ENCODE peak calls at places on chromosomes 2 and 18, in ten cellular contexts. One of them, this sample, is unnamed.

GRCh38 chr2:159613515-159614336 is 2.6 kb downstream of the BAZ2B start:
- DNase-seq in CD8-positive, alpha-beta T cell: no peak
- DNase-seq in lung: no peak
- DNase-seq in ovary: no peak
- DNase-seq in BJ: no peak
- DNase-seq in pancreas: no peak
- DNase-seq in mesendoderm: no peak
- DNase-seq in stomach: no peak
- DNase-seq in psoas muscle: no peak
- DNase-seq in sigmoid colon: no peak
- DNase-seq in this sample: no peak

GRCh38 chr2:14557921-14558320 is 74.6 kb upstream of the LRATD1 start:
- DNase-seq in sigmoid colon: no peak
- DNase-seq in mesendoderm: no peak
- DNase-seq in stomach: no peak
- DNase-seq in BJ: no peak
- DNase-seq in CD8-positive, alpha-beta T cell: no peak
- DNase-seq in pancreas: no peak
- DNase-seq in lung: no peak
- DNase-seq in ovary: no peak
- DNase-seq in psoas muscle: no peak
- DNase-seq in this sample: no peak

GRCh38 chr2:150424361-150424760 is 63.1 kb downstream of the RND3 start:
- DNase-seq in mesendoderm: peak; percentile 15
- DNase-seq in stomach: no peak
- DNase-seq in lung: no peak
- DNase-seq in pancreas: no peak
- DNase-seq in ovary: no peak
- DNase-seq in BJ: no peak
- DNase-seq in CD8-positive, alpha-beta T cell: no peak
- DNase-seq in sigmoid colon: no peak
- DNase-seq in psoas muscle: no peak
- DNase-seq in this sample: no peak

GRCh38 chr18:36075862-36076587 is 8.7 kb upstream of the RPRD1A start:
- DNase-seq in pancreas: no peak
- DNase-seq in ovary: no peak
- DNase-seq in mesendoderm: peak; percentile 23
- DNase-seq in psoas muscle: no peak
- DNase-seq in BJ: peak; percentile 69
- DNase-seq in sigmoid colon: no peak
- DNase-seq in CD8-positive, alpha-beta T cell: no peak
- DNase-seq in stomach: no peak
- DNase-seq in lung: no peak
- DNase-seq in this sample: no peak

GRCh38 chr18:35933982-35934381 is 38.5 kb upstream of the RMP24 start:
- DNase-seq in mesendoderm: peak; percentile 91
- DNase-seq in BJ: no peak
- DNase-seq in pancreas: no peak
- DNase-seq in sigmoid colon: no peak
- DNase-seq in stomach: no peak
- DNase-seq in psoas muscle: no peak
- DNase-seq in CD8-positive, alpha-beta T cell: no peak
- DNase-seq in ovary: no peak
- DNase-seq in lung: peak; percentile 5
- DNase-seq in this sample: no peak

GRCh38 chr2:72115361-72116080 is 32.1 kb downstream of the CYP26B1 start:
- DNase-seq in pancreas: no peak
- DNase-seq in BJ: peak; percentile 72
- DNase-seq in mesendoderm: peak; percentile 94
- DNase-seq in CD8-positive, alpha-beta T cell: no peak
- DNase-seq in psoas muscle: peak; percentile 70
- DNase-seq in sigmoid colon: peak; percentile 62
- DNase-seq in lung: peak; percentile 53
- DNase-seq in ovary: no peak
- DNase-seq in stomach: no peak
- DNase-seq in this sample: no peak

GRCh38 chr18:70553961-70554325 is 265.1 kb downstream of the SOCS6 start:
- DNase-seq in sigmoid colon: no peak
- DNase-seq in CD8-positive, alpha-beta T cell: no peak
- DNase-seq in lung: no peak
- DNase-seq in ovary: no peak
- DNase-seq in BJ: no peak
- DNase-seq in stomach: no peak
- DNase-seq in pancreas: no peak
- DNase-seq in mesendoderm: no peak
- DNase-seq in psoas muscle: no peak
- DNase-seq in this sample: peak; percentile 16

GRCh38 chr2:238838786-238839327 is 9.0 kb upstream of the TWIST2 start:
- DNase-seq in pancreas: no peak
- DNase-seq in CD8-positive, alpha-beta T cell: no peak
- DNase-seq in sigmoid colon: no peak
- DNase-seq in stomach: no peak
- DNase-seq in ovary: no peak
- DNase-seq in BJ: no peak
- DNase-seq in lung: no peak
- DNase-seq in mesendoderm: no peak
- DNase-seq in psoas muscle: no peak
- DNase-seq in this sample: no peak

GRCh38 chr2:185787530-185788145 is 49.0 kb downstream of the FSIP2 start:
- DNase-seq in mesendoderm: no peak
- DNase-seq in lung: no peak
- DNase-seq in psoas muscle: no peak
- DNase-seq in BJ: no peak
- DNase-seq in CD8-positive, alpha-beta T cell: no peak
- DNase-seq in pancreas: no peak
- DNase-seq in stomach: no peak
- DNase-seq in sigmoid colon: no peak
- DNase-seq in ovary: no peak
- DNase-seq in this sample: no peak

GRCh38 chr2:233350708-233351107 is 3.6 kb upstream of the DGKD start:
- DNase-seq in CD8-positive, alpha-beta T cell: peak; percentile 46
- DNase-seq in mesendoderm: peak; percentile 75
- DNase-seq in BJ: peak; percentile 79
- DNase-seq in lung: no peak
- DNase-seq in pancreas: no peak
- DNase-seq in psoas muscle: no peak
- DNase-seq in sigmoid colon: no peak
- DNase-seq in ovary: no peak
- DNase-seq in stomach: no peak
- DNase-seq in this sample: no peak

GRCh38 chr2:94874277-94874997 is 3.2 kb downstream of the TEKT4 start:
- DNase-seq in lung: peak; percentile 56
- DNase-seq in ovary: no peak
- DNase-seq in pancreas: peak; percentile 71
- DNase-seq in sigmoid colon: no peak
- DNase-seq in BJ: no peak
- DNase-seq in stomach: peak; percentile 56
- DNase-seq in psoas muscle: no peak
- DNase-seq in mesendoderm: peak; percentile 73
- DNase-seq in CD8-positive, alpha-beta T cell: peak; percentile 55
- DNase-seq in this sample: no peak

GRCh38 chr18:79337620-79338019 is 58.1 kb upstream of the NFATC1 start:
- DNase-seq in lung: no peak
- DNase-seq in pancreas: no peak
- DNase-seq in psoas muscle: no peak
- DNase-seq in mesendoderm: no peak
- DNase-seq in stomach: no peak
- DNase-seq in BJ: no peak
- DNase-seq in sigmoid colon: no peak
- DNase-seq in ovary: no peak
- DNase-seq in CD8-positive, alpha-beta T cell: no peak
- DNase-seq in this sample: no peak

GRCh38 chr2:239938651-239939486 is 86.3 kb downstream of the NDUFA10 start:
- DNase-seq in sigmoid colon: peak; percentile 56
- DNase-seq in pancreas: no peak
- DNase-seq in psoas muscle: no peak
- DNase-seq in stomach: peak; percentile 20
- DNase-seq in BJ: no peak
- DNase-seq in ovary: no peak
- DNase-seq in lung: no peak
- DNase-seq in CD8-positive, alpha-beta T cell: no peak
- DNase-seq in mesendoderm: no peak
- DNase-seq in this sample: no peak

GRCh38 chr18:45619062-45619825 is 4.0 kb downstream of the SLC14A2 start:
- DNase-seq in pancreas: no peak
- DNase-seq in CD8-positive, alpha-beta T cell: no peak
- DNase-seq in sigmoid colon: peak; percentile 76
- DNase-seq in lung: peak; percentile 39
- DNase-seq in mesendoderm: no peak
- DNase-seq in stomach: no peak
- DNase-seq in ovary: peak; percentile 35
- DNase-seq in psoas muscle: peak; percentile 58
- DNase-seq in BJ: no peak
- DNase-seq in this sample: no peak

GRCh38 chr2:238886453-238887094 is 38.7 kb downstream of the TWIST2 start:
- DNase-seq in stomach: no peak
- DNase-seq in psoas muscle: no peak
- DNase-seq in mesendoderm: no peak
- DNase-seq in ovary: no peak
- DNase-seq in sigmoid colon: peak; percentile 38
- DNase-seq in CD8-positive, alpha-beta T cell: no peak
- DNase-seq in BJ: no peak
- DNase-seq in pancreas: no peak
- DNase-seq in lung: no peak
- DNase-seq in this sample: no peak

GRCh38 chr18:51339866-51340265 is 142.4 kb upstream of the MEX3C start:
- DNase-seq in mesendoderm: no peak
- DNase-seq in psoas muscle: no peak
- DNase-seq in ovary: no peak
- DNase-seq in lung: no peak
- DNase-seq in CD8-positive, alpha-beta T cell: no peak
- DNase-seq in pancreas: no peak
- DNase-seq in BJ: no peak
- DNase-seq in sigmoid colon: no peak
- DNase-seq in stomach: no peak
- DNase-seq in this sample: no peak

GRCh38 chr18:51340332-51340731 is 142.9 kb upstream of the MEX3C start:
- DNase-seq in lung: no peak
- DNase-seq in stomach: no peak
- DNase-seq in psoas muscle: no peak
- DNase-seq in pancreas: no peak
- DNase-seq in mesendoderm: no peak
- DNase-seq in BJ: no peak
- DNase-seq in ovary: no peak
- DNase-seq in CD8-positive, alpha-beta T cell: no peak
- DNase-seq in sigmoid colon: no peak
- DNase-seq in this sample: no peak

GRCh38 chr18:51346404-51346803 is 148.9 kb upstream of the MEX3C start:
- DNase-seq in sigmoid colon: no peak
- DNase-seq in mesendoderm: no peak
- DNase-seq in BJ: no peak
- DNase-seq in psoas muscle: no peak
- DNase-seq in lung: no peak
- DNase-seq in stomach: no peak
- DNase-seq in ovary: no peak
- DNase-seq in pancreas: no peak
- DNase-seq in CD8-positive, alpha-beta T cell: no peak
- DNase-seq in this sample: no peak

GRCh38 chr18:51345848-51346391 is 148.4 kb upstream of the MEX3C start:
- DNase-seq in BJ: no peak
- DNase-seq in pancreas: no peak
- DNase-seq in psoas muscle: no peak
- DNase-seq in stomach: no peak
- DNase-seq in sigmoid colon: no peak
- DNase-seq in CD8-positive, alpha-beta T cell: no peak
- DNase-seq in mesendoderm: no peak
- DNase-seq in ovary: no peak
- DNase-seq in lung: no peak
- DNase-seq in this sample: no peak

GRCh38 chr18:51342815-51343214 is 145.3 kb upstream of the MEX3C start:
- DNase-seq in sigmoid colon: no peak
- DNase-seq in BJ: no peak
- DNase-seq in CD8-positive, alpha-beta T cell: no peak
- DNase-seq in lung: no peak
- DNase-seq in mesendoderm: no peak
- DNase-seq in ovary: no peak
- DNase-seq in psoas muscle: no peak
- DNase-seq in pancreas: no peak
- DNase-seq in stomach: no peak
- DNase-seq in this sample: no peak
- H3K36me3 ChIP-seq in sigmoid colon: no peaks in the 10 kb centered on the region
- H3K36me3 ChIP-seq in BJ: no peaks in the 10 kb centered on the region
- H3K36me3 ChIP-seq in CD8-positive, alpha-beta T cell: no peaks in the 10 kb centered on the region
- H3K36me3 ChIP-seq in lung: no peaks in the 10 kb centered on the region
- H3K36me3 ChIP-seq in mesendoderm: no peaks in the 10 kb centered on the region
- H3K36me3 ChIP-seq in ovary: no peaks in the 10 kb centered on the region
- H3K36me3 ChIP-seq in psoas muscle: no peaks in the 10 kb centered on the region
- H3K36me3 ChIP-seq in pancreas: no peaks in the 10 kb centered on the region
- H3K36me3 ChIP-seq in stomach: no peaks in the 10 kb centered on the region
- H3K36me3 ChIP-seq in this sample: no peaks in the 10 kb centered on the region

GRCh38 chr2:69509750-69510140 is 72.5 kb upstream of the NFU1 start:
- DNase-seq in ovary: no peak
- DNase-seq in psoas muscle: no peak
- DNase-seq in lung: no peak
- DNase-seq in CD8-positive, alpha-beta T cell: no peak
- DNase-seq in sigmoid colon: no peak
- DNase-seq in pancreas: no peak
- DNase-seq in stomach: no peak
- DNase-seq in mesendoderm: no peak
- DNase-seq in BJ: no peak
- DNase-seq in this sample: no peak
- H3K36me3 ChIP-seq in ovary: no peaks in the 10 kb centered on the region
- H3K36me3 ChIP-seq in psoas muscle: peaks cover 2% of the 10 kb centered on the region
- H3K36me3 ChIP-seq in lung: peaks cover 46% of the 10 kb centered on the region
- H3K36me3 ChIP-seq in CD8-positive, alpha-beta T cell: peaks cover 84% of the 10 kb centered on the region
- H3K36me3 ChIP-seq in sigmoid colon: peaks cover 34% of the 10 kb centered on the region
- H3K36me3 ChIP-seq in pancreas: peaks cover 43% of the 10 kb centered on the region
- H3K36me3 ChIP-seq in stomach: peaks cover 100% of the 10 kb centered on the region
- H3K36me3 ChIP-seq in mesendoderm: no peaks in the 10 kb centered on the region
- H3K36me3 ChIP-seq in BJ: peaks cover 16% of the 10 kb centered on the region
- H3K36me3 ChIP-seq in this sample: no peaks in the 10 kb centered on the region

DNA sequence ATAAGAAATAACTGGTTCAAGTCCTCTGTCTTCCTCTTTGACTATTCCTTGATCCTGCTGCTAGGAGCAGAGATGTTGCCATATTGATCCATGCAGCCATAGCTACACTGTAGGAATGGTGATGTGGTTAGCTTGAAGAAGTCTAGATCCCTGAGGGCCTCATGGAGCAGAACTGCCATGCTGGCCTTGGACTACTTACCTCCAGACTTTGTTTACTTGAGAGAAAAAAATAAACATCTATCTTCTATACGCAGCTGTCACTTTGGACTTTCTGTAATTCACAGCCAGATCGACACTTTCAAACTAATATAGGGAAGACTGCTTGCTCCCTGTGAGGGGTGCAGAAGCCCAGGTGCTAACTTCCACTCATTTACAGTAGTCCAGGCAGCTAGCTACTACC is 84.5 kb upstream of the NFU1 start:
- DNase-seq in sigmoid colon: no peak
- DNase-seq in pancreas: no peak
- DNase-seq in CD8-positive, alpha-beta T cell: no peak
- DNase-seq in stomach: no peak
- DNase-seq in psoas muscle: no peak
- DNase-seq in lung: no peak
- DNase-seq in BJ: no peak
- DNase-seq in mesendoderm: no peak
- DNase-seq in ovary: no peak
- DNase-seq in this sample: no peak
- H3K36me3 ChIP-seq in sigmoid colon: peaks cover 52% of the 10 kb centered on the region
- H3K36me3 ChIP-seq in pancreas: peaks cover 47% of the 10 kb centered on the region
- H3K36me3 ChIP-seq in CD8-positive, alpha-beta T cell: peaks cover 72% of the 10 kb centered on the region
- H3K36me3 ChIP-seq in stomach: peaks cover 100% of the 10 kb centered on the region
- H3K36me3 ChIP-seq in psoas muscle: peaks cover 4% of the 10 kb centered on the region
- H3K36me3 ChIP-seq in lung: peaks cover 63% of the 10 kb centered on the region
- H3K36me3 ChIP-seq in BJ: peaks cover 28% of the 10 kb centered on the region
- H3K36me3 ChIP-seq in mesendoderm: peaks cover 1% of the 10 kb centered on the region
- H3K36me3 ChIP-seq in ovary: no peaks in the 10 kb centered on the region
- H3K36me3 ChIP-seq in this sample: no peaks in the 10 kb centered on the region

GRCh38 chr2:101869527-101869926 is 122.2 kb upstream of the IL1R2 start:
- DNase-seq in BJ: no peak
- DNase-seq in psoas muscle: no peak
- DNase-seq in CD8-positive, alpha-beta T cell: no peak
- DNase-seq in sigmoid colon: no peak
- DNase-seq in stomach: no peak
- DNase-seq in mesendoderm: no peak
- DNase-seq in ovary: no peak
- DNase-seq in pancreas: no peak
- DNase-seq in lung: no peak
- DNase-seq in this sample: no peak
- H3K36me3 ChIP-seq in BJ: peaks cover 38% of the 10 kb centered on the region
- H3K36me3 ChIP-seq in psoas muscle: peaks cover 14% of the 10 kb centered on the region
- H3K36me3 ChIP-seq in CD8-positive, alpha-beta T cell: peaks cover 70% of the 10 kb centered on the region
- H3K36me3 ChIP-seq in sigmoid colon: peaks cover 46% of the 10 kb centered on the region
- H3K36me3 ChIP-seq in stomach: peaks cover 97% of the 10 kb centered on the region
- H3K36me3 ChIP-seq in mesendoderm: peaks cover 15% of the 10 kb centered on the region
- H3K36me3 ChIP-seq in ovary: peaks cover 3% of the 10 kb centered on the region
- H3K36me3 ChIP-seq in pancreas: peaks cover 49% of the 10 kb centered on the region
- H3K36me3 ChIP-seq in lung: peaks cover 45% of the 10 kb centered on the region
- H3K36me3 ChIP-seq in this sample: peaks cover 29% of the 10 kb centered on the region

This sample was measured in neural progenitor cell.